ENCODE peak calls at places on chromosomes 7 and 10, in four cellular contexts. B, L, G and X are unnamed samples.

GRCh38 chr7:1883834-1884582 is 213.9 kb downstream of the ELFN1 start:
- DNase-seq in B (no peak), L (no peak), G (no peak), X (peak)

GRCh38 chr7:142111509-142111908 is at the start of gene MGAM2:
- DNase-seq in B (no peak), L (no peak), G (no peak), X (no peak)

GRCh38 chr10:11505636-11506035 is 105.8 kb downstream of the USP6NL start:
- DNase-seq in B (no peak), L (no peak), G (no peak), X (no peak)

GRCh38 chr10:123390332-123390731 is 236.1 kb downstream of the BUB3 start:
- DNase-seq in B (no peak), L (no peak), G (no peak), X (no peak)

GRCh38 chr10:128049226-128050010 is 76.8 kb downstream of the MKI67 start:
- DNase-seq in B (no peak), L (no peak), G (no peak), X (no peak)

GRCh38 chr7:158428842-158429753 is 158.5 kb downstream of the PTPRN2 start:
- DNase-seq in B (no peak), L (no peak), G (no peak), X (no peak)

GRCh38 chr10:122461729-122462532 is 578 bp downstream of the HTRA1 start:
- DNase-seq in B (no peak), L (no peak), G (peak), X (no peak)

GRCh38 chr7:106573125-106573663 is 87.8 kb downstream of the CCDC71L start:
- DNase-seq in B (no peak), L (no peak), G (no peak), X (no peak)

GRCh38 chr10:29634764-29635625 is at the start of gene SVIL:
- DNase-seq in B (no peak), L (no peak), G (peak), X (peak)

GRCh38 chr7:71173955-71174354 is 42.0 kb downstream of the GALNT17 start:
- DNase-seq in B (no peak), L (no peak), G (no peak), X (no peak)

GRCh38 chr7:45084901-45085618 is 3.7 kb downstream of the NACAD start:
- DNase-seq in B (no peak), L (no peak), G (no peak), X (no peak)

GRCh38 chr10:58585425-58585824 is 72.8 kb downstream of the BICC1 start:
- DNase-seq in B (no peak), L (no peak), G (no peak), X (no peak)

GRCh38 chr7:137747359-137748031 is 99.3 kb downstream of the DGKI start:
- DNase-seq in B (no peak), L (no peak), G (no peak), X (no peak)

GRCh38 chr7:21371371-21371770 is 56.5 kb upstream of the SP4 start:
- DNase-seq in B (no peak), L (no peak), G (peak), X (no peak)

GRCh38 chr7:54559401-54559800 is 17.2 kb downstream of the VSTM2A start:
- DNase-seq in B (no peak), L (no peak), G (no peak), X (no peak)

GRCh38 chr10:28087675-28088351 is 88.9 kb upstream of the ODAD2 start:
- DNase-seq in B (no peak), L (no peak), G (no peak), X (peak)

GRCh38 chr7:79453558-79454324 is at the start of gene MAGI2:
- DNase-seq in B (no peak), L (peak), G (peak), X (peak)

GRCh38 chr10:52578871-52579405 is 193.6 kb downstream of the MBL2 start:
- DNase-seq in B (no peak), L (no peak), G (no peak), X (peak)

GRCh38 chr10:67803588-67804394 is 34.2 kb downstream of the DNAJC12 start:
- DNase-seq in B (peak), L (no peak), G (no peak), X (no peak)

GRCh38 chr10:87816842-87817178 is 1.2 kb downstream of the ATAD1 start:
- DNase-seq in B (no peak), L (no peak), G (no peak), X (peak)

GRCh38 chr10:104368406-104368805 is 14.8 kb downstream of the CFAP58 start:
- DNase-seq in B (no peak), L (no peak), G (no peak), X (no peak)

GRCh38 chr7:114264029-114264428 is 150.6 kb upstream of the FOXP2 start:
- DNase-seq in B (no peak), L (no peak), G (no peak), X (peak)

GRCh38 chr7:129436335-129436923 is 2.2 kb downstream of the STRIP2 start:
- DNase-seq in B (no peak), L (no peak), G (no peak), X (no peak)

GRCh38 chr7:55124989-55125875 is 106.4 kb downstream of the EGFR start:
- DNase-seq in B (no peak), L (no peak), G (no peak), X (no peak)

GRCh38 chr7:28136420-28136819 is 44.2 kb downstream of the JAZF1 start:
- DNase-seq in B (no peak), L (no peak), G (no peak), X (no peak)

GRCh38 chr7:99728615-99729014 is 6.4 kb downstream of the CYP3A7 start:
- DNase-seq in B (no peak), L (no peak), G (no peak), X (no peak)

GRCh38 chr10:73553316-73553715 is 37.8 kb downstream of the USP54 start:
- DNase-seq in B (no peak), L (peak), G (no peak), X (no peak)

GRCh38 chr10:109934958-109935793 is 11.9 kb upstream of the XPNPEP1 start:
- DNase-seq in B (peak), L (no peak), G (peak), X (no peak)

GRCh38 chr10:63409465-63410027 is 56.2 kb downstream of the JMJD1C start:
- DNase-seq in B (no peak), L (no peak), G (peak), X (peak)

GRCh38 chr10:62769574-62770242 is 34.8 kb upstream of the ADO start:
- DNase-seq in B (no peak), L (no peak), G (no peak), X (no peak)

GRCh38 chr10:52105301-52105700 is 208.8 kb upstream of the DKK1 start:
- DNase-seq in B (no peak), L (no peak), G (no peak), X (no peak)

GRCh38 chr7:16926283-16926682 is 44.5 kb upstream of the AGR3 start:
- DNase-seq in B (no peak), L (no peak), G (peak), X (peak)